ENCODE peak calls at places on chromosomes 6 and 20, in seven cellular contexts. One of them, this sample, is unnamed.

GRCh38 chr6:111552241-111552744 is 53.4 kb downstream of the TRAF3IP2 start:
- DNase-seq in fibroblast of pulmonary artery: peak
- DNase-seq in HEK293T: peak
- DNase-seq in T-cell: no peak
- DNase-seq in GM04504: peak
- DNase-seq in Right ventricle myocardium superior: peak
- DNase-seq in activated CD8-positive, alpha-beta memory T cell treated with anti-CD3 and anti-CD28 coated beads for 4 hours: no peak
- DNase-seq in this sample: no peak

GRCh38 chr20:3751664-3752385 is 15.7 kb downstream of the ADISSP start:
- DNase-seq in GM04504: no peak
- DNase-seq in T-cell: no peak
- DNase-seq in fibroblast of pulmonary artery: no peak
- DNase-seq in activated CD8-positive, alpha-beta memory T cell treated with anti-CD3 and anti-CD28 coated beads for 4 hours: no peak
- DNase-seq in HEK293T: no peak
- DNase-seq in Right ventricle myocardium superior: peak
- DNase-seq in this sample: no peak

GRCh38 chr6:111723412-111723970 is 117.8 kb upstream of the TRAF3IP2 start:
- DNase-seq in Right ventricle myocardium superior: no peak
- DNase-seq in HEK293T: no peak
- DNase-seq in GM04504: no peak
- DNase-seq in fibroblast of pulmonary artery: no peak
- DNase-seq in T-cell: no peak
- DNase-seq in activated CD8-positive, alpha-beta memory T cell treated with anti-CD3 and anti-CD28 coated beads for 4 hours: no peak
- DNase-seq in this sample: no peak

GRCh38 chr6:135161996-135162395 is 19.1 kb upstream of the MYB start:
- DNase-seq in GM04504: no peak
- DNase-seq in activated CD8-positive, alpha-beta memory T cell treated with anti-CD3 and anti-CD28 coated beads for 4 hours: no peak
- DNase-seq in T-cell: no peak
- DNase-seq in HEK293T: no peak
- DNase-seq in Right ventricle myocardium superior: no peak
- DNase-seq in fibroblast of pulmonary artery: no peak
- DNase-seq in this sample: no peak

GRCh38 chr6:167817729-167818128 is 9.0 kb upstream of the AFDN start:
- DNase-seq in T-cell: no peak
- DNase-seq in Right ventricle myocardium superior: no peak
- DNase-seq in HEK293T: no peak
- DNase-seq in activated CD8-positive, alpha-beta memory T cell treated with anti-CD3 and anti-CD28 coated beads for 4 hours: no peak
- DNase-seq in fibroblast of pulmonary artery: no peak
- DNase-seq in GM04504: no peak
- DNase-seq in this sample: no peak

GRCh38 chr20:44071526-44072111 is 115.4 kb downstream of the JPH2 start:
- DNase-seq in T-cell: no peak
- DNase-seq in HEK293T: no peak
- DNase-seq in fibroblast of pulmonary artery: no peak
- DNase-seq in activated CD8-positive, alpha-beta memory T cell treated with anti-CD3 and anti-CD28 coated beads for 4 hours: no peak
- DNase-seq in GM04504: no peak
- DNase-seq in Right ventricle myocardium superior: no peak
- DNase-seq in this sample: no peak

GRCh38 chr6:77740380-77740779 is 87.5 kb downstream of the MEI4 start:
- DNase-seq in T-cell: no peak
- DNase-seq in Right ventricle myocardium superior: no peak
- DNase-seq in activated CD8-positive, alpha-beta memory T cell treated with anti-CD3 and anti-CD28 coated beads for 4 hours: no peak
- DNase-seq in fibroblast of pulmonary artery: peak
- DNase-seq in HEK293T: no peak
- DNase-seq in GM04504: no peak
- DNase-seq in this sample: no peak

GRCh38 chr6:132863895-132864294 is 49.5 kb downstream of the RPS12 start:
- DNase-seq in fibroblast of pulmonary artery: no peak
- DNase-seq in Right ventricle myocardium superior: no peak
- DNase-seq in HEK293T: no peak
- DNase-seq in T-cell: no peak
- DNase-seq in GM04504: no peak
- DNase-seq in activated CD8-positive, alpha-beta memory T cell treated with anti-CD3 and anti-CD28 coated beads for 4 hours: no peak
- DNase-seq in this sample: no peak

GRCh38 chr6:130161627-130162404 is 60.9 kb downstream of the SAMD3 start:
- DNase-seq in HEK293T: no peak
- DNase-seq in activated CD8-positive, alpha-beta memory T cell treated with anti-CD3 and anti-CD28 coated beads for 4 hours: no peak
- DNase-seq in fibroblast of pulmonary artery: peak
- DNase-seq in T-cell: no peak
- DNase-seq in Right ventricle myocardium superior: no peak
- DNase-seq in GM04504: no peak
- DNase-seq in this sample: no peak

GRCh38 chr20:35134900-35135299 is 12.2 kb downstream of the EDEM2 start:
- DNase-seq in T-cell: no peak
- DNase-seq in HEK293T: no peak
- DNase-seq in fibroblast of pulmonary artery: no peak
- DNase-seq in activated CD8-positive, alpha-beta memory T cell treated with anti-CD3 and anti-CD28 coated beads for 4 hours: no peak
- DNase-seq in GM04504: no peak
- DNase-seq in Right ventricle myocardium superior: peak
- DNase-seq in this sample: no peak

GRCh38 chr20:19764207-19764606 is 6.1 kb downstream of the RIN2 start:
- DNase-seq in T-cell: no peak
- DNase-seq in fibroblast of pulmonary artery: no peak
- DNase-seq in GM04504: no peak
- DNase-seq in HEK293T: no peak
- DNase-seq in activated CD8-positive, alpha-beta memory T cell treated with anti-CD3 and anti-CD28 coated beads for 4 hours: no peak
- DNase-seq in Right ventricle myocardium superior: no peak
- DNase-seq in this sample: no peak

GRCh38 chr20:49344975-49345374 is 67.1 kb upstream of the ZNFX1 start:
- DNase-seq in HEK293T: no peak
- DNase-seq in activated CD8-positive, alpha-beta memory T cell treated with anti-CD3 and anti-CD28 coated beads for 4 hours: no peak
- DNase-seq in GM04504: peak
- DNase-seq in fibroblast of pulmonary artery: peak
- DNase-seq in T-cell: no peak
- DNase-seq in Right ventricle myocardium superior: peak
- DNase-seq in this sample: no peak

GRCh38 chr6:42079941-42080464 is 29.7 kb downstream of the TAF8 start:
- DNase-seq in HEK293T: no peak
- DNase-seq in fibroblast of pulmonary artery: no peak
- DNase-seq in T-cell: no peak
- DNase-seq in Right ventricle myocardium superior: no peak
- DNase-seq in activated CD8-positive, alpha-beta memory T cell treated with anti-CD3 and anti-CD28 coated beads for 4 hours: no peak
- DNase-seq in GM04504: no peak
- DNase-seq in this sample: no peak

GRCh38 chr20:44614525-44614924 is 32.1 kb downstream of the PKIG start:
- DNase-seq in activated CD8-positive, alpha-beta memory T cell treated with anti-CD3 and anti-CD28 coated beads for 4 hours: no peak
- DNase-seq in Right ventricle myocardium superior: peak
- DNase-seq in GM04504: no peak
- DNase-seq in T-cell: no peak
- DNase-seq in fibroblast of pulmonary artery: no peak
- DNase-seq in HEK293T: no peak
- DNase-seq in this sample: no peak

GRCh38 chr6:166587631-166588413 is 1.3 kb upstream of the RAMACL start:
- DNase-seq in fibroblast of pulmonary artery: no peak
- DNase-seq in T-cell: no peak
- DNase-seq in HEK293T: no peak
- DNase-seq in Right ventricle myocardium superior: no peak
- DNase-seq in activated CD8-positive, alpha-beta memory T cell treated with anti-CD3 and anti-CD28 coated beads for 4 hours: no peak
- DNase-seq in GM04504: no peak
- DNase-seq in this sample: no peak

GRCh38 chr20:36959242-36959641 is 7.7 kb upstream of the SAMHD1 start:
- DNase-seq in GM04504: no peak
- DNase-seq in activated CD8-positive, alpha-beta memory T cell treated with anti-CD3 and anti-CD28 coated beads for 4 hours: no peak
- DNase-seq in fibroblast of pulmonary artery: no peak
- DNase-seq in T-cell: no peak
- DNase-seq in HEK293T: no peak
- DNase-seq in Right ventricle myocardium superior: no peak
- DNase-seq in this sample: no peak

GRCh38 chr20:21554985-21555384 is 41.1 kb upstream of the NKX2-2 start:
- DNase-seq in activated CD8-positive, alpha-beta memory T cell treated with anti-CD3 and anti-CD28 coated beads for 4 hours: no peak
- DNase-seq in fibroblast of pulmonary artery: no peak
- DNase-seq in HEK293T: no peak
- DNase-seq in GM04504: no peak
- DNase-seq in T-cell: no peak
- DNase-seq in Right ventricle myocardium superior: no peak
- DNase-seq in this sample: no peak

GRCh38 chr20:50655325-50655880 is 35.9 kb downstream of the RIPOR3 start:
- DNase-seq in GM04504: peak
- DNase-seq in T-cell: no peak
- DNase-seq in fibroblast of pulmonary artery: peak
- DNase-seq in activated CD8-positive, alpha-beta memory T cell treated with anti-CD3 and anti-CD28 coated beads for 4 hours: no peak
- DNase-seq in Right ventricle myocardium superior: peak
- DNase-seq in HEK293T: no peak
- DNase-seq in this sample: no peak

GRCh38 chr20:50153153-50153499 is 397 bp downstream of the PEDS1 start:
- DNase-seq in GM04504: no peak
- DNase-seq in Right ventricle myocardium superior: no peak
- DNase-seq in fibroblast of pulmonary artery: no peak
- DNase-seq in HEK293T: no peak
- DNase-seq in activated CD8-positive, alpha-beta memory T cell treated with anti-CD3 and anti-CD28 coated beads for 4 hours: no peak
- DNase-seq in T-cell: no peak
- DNase-seq in this sample: no peak